ENCODE peak calls at places on chromosomes 5 and 9, in eight cellular contexts. Z is stimulated activated CD4-positive, alpha-beta T cell treated with anti-CD3 and anti-CD28 coated beads, Interleukin-12 subunit alpha, Interleukin-12 subunit beta, amount 100 ng/mL, for 24 hours; M is fibroblast of the aortic adventitia; E is AG08396; G is NCI-H1417 treated with DMSO at 0.1 percent for 48 hours; X is T1000; T is GM19239; W is breast epithelium. O is an unnamed sample.

GRCh38 chr9:38771593-38771992 is 51.7 kb upstream of the FAM240B start:
- DNase-seq in X (no peak), G (no peak), E (no peak), Z (no peak), T (no peak), M (no peak), W (no peak), O (no peak)

GRCh38 chr9:975740-976257 is 656 bp upstream of the DMRT3 start:
- DNase-seq in W (no peak), Z (no peak), T (no peak), X (no peak), G (no peak), M (no peak), E (no peak), O (no peak)

GRCh38 chr9:127603226-127603625 is 8.9 kb upstream of the STXBP1 start:
- DNase-seq in T (no peak), Z (no peak), W (no peak), E (no peak), G (no peak), X (no peak), M (no peak), O (no peak)

GRCh38 chr9:98906273-98907040 is 37.2 kb upstream of the COL15A1 start:
- DNase-seq in T (no peak), Z (no peak), M (peak; percentile 74), W (no peak), E (no peak), X (no peak), G (no peak), O (no peak)

GRCh38 chr5:176360894-176361436 is 599 bp downstream of the KIAA1191 start:
- DNase-seq in W (peak; percentile 19), E (no peak), Z (no peak), X (no peak), G (no peak), M (peak; percentile 22), T (no peak), O (no peak)

GRCh38 chr5:148569948-148570347 is 84.4 kb downstream of the HTR4 start:
- DNase-seq in T (no peak), W (no peak), G (no peak), M (no peak), Z (no peak), X (no peak), E (no peak), O (no peak)

GRCh38 chr9:126773004-126773607 is 31.7 kb upstream of the ZBTB43 start:
- DNase-seq in G (no peak), X (no peak), Z (no peak), M (peak; percentile 25), E (peak; percentile 39), W (no peak), T (no peak), O (no peak)

GRCh38 chr9:38288502-38288901 is 104.0 kb upstream of the ALDH1B1 start:
- DNase-seq in W (no peak), T (no peak), E (no peak), Z (no peak), M (no peak), G (no peak), X (no peak), O (no peak)

GRCh38 chr5:39869396-39869795 is 444.6 kb upstream of the DAB2 start:
- DNase-seq in W (no peak), M (no peak), E (no peak), Z (no peak), G (no peak), T (no peak), X (no peak), O (no peak)

GRCh38 chr5:78360674-78361225 is 333 bp downstream of the SCAMP1 start:
- DNase-seq in E (peak; percentile 54), W (peak; percentile 41), M (no peak), T (peak; percentile 23), Z (peak; percentile 41), X (no peak), G (no peak), O (no peak)

GRCh38 chr5:150624334-150625163 is 15.9 kb upstream of the SYNPO start:
- DNase-seq in Z (peak; percentile 15), W (no peak), M (no peak), E (peak; percentile 83), G (no peak), T (peak; percentile 75), X (no peak), O (no peak)

GRCh38 chr9:136029556-136029955 is 65.5 kb downstream of the NACC2 start:
- DNase-seq in M (no peak), Z (no peak), E (no peak), X (no peak), G (no peak), W (no peak), T (no peak), O (no peak)

GRCh38 chr9:105313238-105313637 is 68.8 kb downstream of the SLC44A1 start:
- DNase-seq in Z (no peak), T (no peak), M (no peak), W (no peak), X (no peak), G (no peak), E (no peak), O (no peak)

GRCh38 chr9:15846611-15847010 is 293.8 kb downstream of the CCDC171 start:
- DNase-seq in G (no peak), Z (no peak), E (no peak), M (no peak), T (no peak), X (no peak), W (no peak), O (no peak)

GRCh38 chr9:125739442-125739841 is 7.7 kb upstream of the PBX3 start:
- DNase-seq in T (no peak), Z (no peak), M (no peak), E (no peak), G (no peak), X (no peak), W (no peak), O (no peak)

GRCh38 chr5:155069961-155070360 is 56.4 kb downstream of the KIF4B start:
- DNase-seq in Z (no peak), G (no peak), W (no peak), E (no peak), M (peak; percentile 4), X (no peak), T (no peak), O (no peak)

GRCh38 chr9:36101916-36102741 is 34.4 kb upstream of the GLIPR2 start:
- DNase-seq in T (no peak), G (no peak), X (peak; percentile 76), Z (no peak), E (peak; percentile 71), M (peak; percentile 100), W (no peak), O (no peak)

GRCh38 chr9:128405780-128406171 is 14.9 kb upstream of the CERCAM start:
- DNase-seq in X (no peak), E (no peak), T (no peak), M (no peak), Z (no peak), G (no peak), W (no peak), O (no peak)

GRCh38 chr9:113753398-113754119 is 122.5 kb upstream of the ZNF618 start:
- DNase-seq in E (no peak), Z (no peak), G (no peak), T (no peak), M (no peak), X (no peak), W (no peak), O (no peak)

GRCh38 chr9:34653610-34654072 is 1.7 kb downstream of the IL11RA start:
- DNase-seq in M (peak; percentile 41), E (no peak), T (no peak), Z (no peak), G (no peak), X (no peak), W (no peak), O (no peak)

GRCh38 chr9:114953917-114954316 is 23.5 kb upstream of the TNFSF8 start:
- DNase-seq in Z (no peak), E (peak; percentile 78), W (peak; percentile 38), X (peak; percentile 21), M (peak; percentile 87), G (no peak), T (no peak), O (no peak)

GRCh38 chr9:18396102-18396728 is 77.7 kb upstream of the ADAMTSL1 start:
- DNase-seq in Z (no peak), G (no peak), W (no peak), M (peak; percentile 41), E (peak; percentile 10), T (no peak), X (no peak), O (no peak)

GRCh38 chr5:81128416-81128815 is 104.7 kb upstream of the CKMT2 start:
- DNase-seq in W (no peak), G (no peak), T (no peak), E (no peak), M (no peak), Z (no peak), X (no peak), O (no peak)

GRCh38 chr5:17223375-17224185 is 6.1 kb downstream of the BASP1 start:
- DNase-seq in W (no peak), Z (no peak), E (no peak), T (no peak), M (no peak), X (no peak), G (no peak), O (no peak)

GRCh38 chr9:20023237-20023928 is 234.5 kb upstream of the SLC24A2 start:
- DNase-seq in X (no peak), Z (no peak), M (no peak), T (no peak), G (no peak), E (no peak), W (no peak), O (no peak)

GRCh38 chr5:131640043-131640856 is 5.2 kb upstream of the RAPGEF6 start:
- DNase-seq in G (no peak), X (no peak), T (no peak), W (no peak), E (no peak), M (peak; percentile 50), Z (peak; percentile 26), O (no peak)